ENCODE peak calls at places on chromosomes 16 and 17, in five cellular contexts. X is activated T-cell treated with anti-CD3 and anti-CD28 coated beads for 1 hour, A is NCI-H460, W is GM12891, K is endothelial cell. H is an unnamed sample.

GRCh38 chr16:84229421-84229820 is 10.4 kb downstream of the KCNG4 start:
- DNase-seq in A (no peak), K (no peak), W (no peak), X (no peak), H (no peak)

GRCh38 chr17:5508855-5509254 is 22.5 kb downstream of the MIS12 start:
- DNase-seq in X (no peak), K (no peak), A (no peak), W (no peak), H (no peak)

GRCh38 chr16:67378642-67379041 is 14.7 kb downstream of the TPPP3 start:
- DNase-seq in W (no peak), K (no peak), X (no peak), A (no peak), H (no peak)

GRCh38 chr16:75035410-75035968 is 36.7 kb downstream of the ZNRF1 start:
- DNase-seq in X (no peak), A (no peak), K (no peak), W (no peak), H (no peak)

GRCh38 chr16:80318107-80318506 is 222.7 kb upstream of the DYNLRB2 start:
- DNase-seq in A (no peak), X (no peak), K (no peak), W (no peak), H (no peak)

GRCh38 chr17:60169921-60170817 is 20.4 kb downstream of the CA4 start:
- DNase-seq in K (no peak), X (no peak), A (peak), W (no peak), H (no peak)

GRCh38 chr16:58020628-58021521 is 4.7 kb upstream of the MMP15 start:
- DNase-seq in K (peak), W (no peak), X (peak), A (peak), H (peak)

GRCh38 chr16:59210955-59211541 is 476.9 kb upstream of the GOT2 start:
- DNase-seq in K (peak), X (no peak), A (peak), W (no peak), H (no peak)

GRCh38 chr16:3952342-3953131 is 72.0 kb upstream of the CREBBP start:
- DNase-seq in K (no peak), X (no peak), W (no peak), A (no peak), H (no peak)

GRCh38 chr17:78383725-78384471 is 5.4 kb downstream of the PGS1 start:
- DNase-seq in X (no peak), W (no peak), K (peak), A (no peak), H (no peak)

GRCh38 chr17:81733507-81734404 is 21.7 kb downstream of the SLC25A10 start:
- DNase-seq in K (peak), W (peak), X (peak), A (peak), H (peak)

GRCh38 chr17:63515426-63515825 is 7.7 kb upstream of the KCNH6 start:
- DNase-seq in K (no peak), W (no peak), X (no peak), A (no peak), H (no peak)

GRCh38 chr17:75090871-75091854 is 3.4 kb downstream of the SLC16A5 start:
- DNase-seq in K (peak), A (no peak), W (no peak), X (no peak), H (no peak)

GRCh38 chr16:19601083-19601976 is 45.8 kb downstream of the VPS35L start:
- DNase-seq in W (no peak), K (peak), A (peak), X (peak), H (peak)

GRCh38 chr17:4215882-4216411 is 47.8 kb downstream of the ANKFY1 start:
- DNase-seq in K (no peak), X (no peak), A (no peak), W (no peak), H (no peak)

GRCh38 chr17:32771396-32771795 is 105.5 kb downstream of the MYO1D start:
- DNase-seq in W (no peak), A (peak), K (no peak), X (no peak), H (no peak)

GRCh38 chr17:2040219-2040827 is 1.5 kb upstream of the OVCA2 start:
- DNase-seq in A (no peak), X (no peak), W (no peak), K (no peak), H (no peak)

GRCh38 chr17:73043686-73044581 is 48.6 kb downstream of the SLC39A11 start:
- DNase-seq in K (no peak), W (no peak), A (no peak), X (no peak), H (no peak)

GRCh38 chr17:39745335-39746144 is 7.8 kb downstream of the GRB7 start:
- DNase-seq in K (no peak), W (no peak), A (no peak), X (no peak), H (no peak)

GRCh38 chr17:73103661-73104335 is 11.3 kb upstream of the SLC39A11 start:
- DNase-seq in W (no peak), A (no peak), X (no peak), K (no peak), H (no peak)

GRCh38 chr16:2584742-2585650 is 47.2 kb downstream of the PDPK1 start:
- DNase-seq in W (no peak), X (no peak), K (no peak), A (no peak), H (no peak)

GRCh38 chr16:65618335-65618734 is 496.5 kb upstream of the CDH11 start:
- DNase-seq in X (no peak), W (no peak), K (no peak), A (no peak), H (no peak)

GRCh38 chr16:78235168-78235800 is 135.8 kb downstream of the WWOX start:
- DNase-seq in A (peak), W (peak), X (peak), K (peak), H (peak)

GRCh38 chr16:87582221-87582965 is 19.9 kb upstream of the JPH3 start:
- DNase-seq in K (no peak), W (no peak), X (no peak), A (peak), H (no peak)

GRCh38 chr16:66935319-66936011 is at the start of gene CES2:
- DNase-seq in X (no peak), K (no peak), A (no peak), W (no peak), H (no peak)

GRCh38 chr16:89343501-89344291 is 126.2 kb downstream of the ZNF778 start:
- DNase-seq in X (no peak), A (no peak), W (no peak), K (no peak), H (no peak)

GRCh38 chr17:68207651-68208253 is 40.1 kb upstream of the AMZ2 start:
- DNase-seq in K (no peak), W (no peak), X (no peak), A (no peak), H (no peak)

GRCh38 chr17:7177954-7178477 is 1.2 kb downstream of the ASGR1 start:
- DNase-seq in X (no peak), K (peak), A (no peak), W (no peak), H (no peak)

GRCh38 chr16:57665541-57665940 is 2.6 kb upstream of the ADGRG3 start:
- DNase-seq in X (no peak), W (no peak), K (no peak), A (no peak), H (no peak)

GRCh38 chr16:50669741-50670140 is 11.4 kb downstream of the SNX20 start:
- DNase-seq in X (no peak), A (no peak), W (no peak), K (no peak), H (no peak)

GRCh38 chr16:50683689-50684374 is 2.7 kb upstream of the SNX20 start:
- DNase-seq in W (no peak), K (no peak), X (no peak), A (no peak), H (peak)

GRCh38 chr17:77218902-77219301 is 78.1 kb downstream of the SEC14L1 start:
- DNase-seq in W (no peak), K (no peak), X (no peak), A (no peak), H (no peak)

GRCh38 chr16:85657267-85657650 is 31.5 kb downstream of the GINS2 start:
- DNase-seq in K (no peak), W (no peak), X (no peak), A (no peak), H (no peak)

GRCh38 chr16:82954224-82954929 is 327.6 kb downstream of the CDH13 start:
- DNase-seq in A (no peak), K (no peak), W (no peak), X (no peak), H (no peak)

GRCh38 chr17:35299108-35299507 is 56.2 kb downstream of the SLFN5 start:
- DNase-seq in K (no peak), A (no peak), X (no peak), W (no peak), H (no peak)

H was measured in CD8-positive, alpha-beta T cell.